ENCODE peak calls at places on chromosome 6, in eight cellular contexts. T is CD8-positive, alpha-beta T cell; V is osteoblast; C is RWPE1; Z is left lung; O is esophagus squamous epithelium; B is kidney; P is tibial artery. N is an unnamed sample.
A peak's percentile ranks its signal among the peaks of the same experiment; 100 is the strongest.

GRCh38 chr6:97059473-97059872 is 134.9 kb downstream of the KLHL32 start:
- DNase-seq in T (no peak), V (peak; percentile 85), C (peak; percentile 34), Z (no peak), O (no peak), B (no peak), P (no peak), N (no peak)

GRCh38 chr6:75230484-75231325 is 12.9 kb downstream of the COX7A2 start:
- DNase-seq in T (no peak), V (peak; percentile 84), C (peak; percentile 66), Z (no peak), O (no peak), B (no peak), P (peak; percentile 34), N (no peak)

GRCh38 chr6:22035690-22036089 is 261.1 kb downstream of the PRL start:
- DNase-seq in T (no peak), V (no peak), C (no peak), Z (no peak), O (no peak), B (no peak), P (no peak), N (no peak)

GRCh38 chr6:38364775-38365174 is 275.0 kb downstream of the BTBD9 start:
- DNase-seq in T (no peak), V (no peak), C (no peak), Z (no peak), O (no peak), B (no peak), P (no peak), N (no peak)

GRCh38 chr6:137176729-137177128 is 3.3 kb upstream of the IL22RA2 start:
- DNase-seq in T (no peak), V (no peak), C (no peak), Z (no peak), O (no peak), B (no peak), P (no peak), N (no peak)

GRCh38 chr6:49551126-49551865 is 828 bp downstream of the C6orf141 start:
- DNase-seq in T (no peak), V (no peak), C (no peak), Z (peak; percentile 79), O (no peak), B (peak; percentile 72), P (no peak), N (no peak)

GRCh38 chr6:106858653-106859092 is 115.9 kb downstream of the CD24 start:
- DNase-seq in T (no peak), V (no peak), C (peak; percentile 35), Z (no peak), O (no peak), B (no peak), P (no peak), N (no peak)

GRCh38 chr6:89299451-89299850 is 15.6 kb downstream of the GABRR2 start:
- DNase-seq in T (no peak), V (no peak), C (no peak), Z (no peak), O (no peak), B (no peak), P (no peak), N (no peak)

GRCh38 chr6:57302477-57302876 is 15.0 kb upstream of the PRIM2 start:
- DNase-seq in T (no peak), V (no peak), C (no peak), Z (no peak), O (no peak), B (no peak), P (no peak), N (no peak)

DNA sequence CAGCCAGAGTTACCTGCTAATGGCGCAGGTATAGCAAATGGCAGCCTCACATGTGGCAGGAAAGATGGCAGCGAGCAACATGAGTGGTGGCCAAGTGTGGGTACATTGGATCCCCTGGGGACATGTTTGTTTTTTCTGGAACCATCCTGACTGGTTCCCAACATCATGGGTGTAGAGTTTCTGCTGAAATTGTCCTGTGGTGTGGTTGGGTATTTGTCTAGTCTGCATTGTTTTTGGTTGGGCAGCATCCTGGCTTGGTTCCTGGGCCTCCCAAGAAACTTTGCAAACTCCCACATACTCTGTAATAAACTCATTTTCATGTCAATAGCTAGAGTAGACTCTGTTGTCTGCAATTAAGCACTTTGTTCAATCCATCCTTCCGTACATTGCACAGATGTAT is 282.6 kb downstream of the CDC5L start:
- DNase-seq in T (no peak), V (no peak), C (no peak), Z (no peak), O (no peak), B (no peak), P (no peak), N (no peak)
- H3K27ac ChIP-seq in T (no peak overlapping the region), V (no peak overlapping the region), C (no peak overlapping the region), Z (no peak overlapping the region), O (no peak overlapping the region), B (no peak overlapping the region), P (no peak overlapping the region), N (no peak overlapping the region)

GRCh38 chr6:41734666-41735426 is 562 bp downstream of the TFEB start:
- DNase-seq in T (peak; percentile 68), V (peak; percentile 99), C (peak; percentile 87), Z (peak; percentile 96), O (peak; percentile 67), B (peak; percentile 95), P (peak; percentile 81), N (peak; percentile 47)
- TF ChIP-seq CTCF in T (no peak), V (no peak), C (no peak), Z (no peak), O (no peak), B (no peak), P (no peak), N (no peak)

GRCh38 chr6:111536888-111537287 is 53.9 kb upstream of the REV3L start:
- DNase-seq in T (no peak), V (no peak), C (no peak), Z (no peak), O (no peak), B (no peak), P (peak; percentile 42), N (no peak)
- H3K27ac ChIP-seq in T (no peak overlapping the region), V (no peak overlapping the region), C (no peak overlapping the region), Z (peak overlapping the region; percentile 35), O (peak overlapping the region; percentile 8), B (no peak overlapping the region), P (no peak overlapping the region), N (no peak overlapping the region)

DNA sequence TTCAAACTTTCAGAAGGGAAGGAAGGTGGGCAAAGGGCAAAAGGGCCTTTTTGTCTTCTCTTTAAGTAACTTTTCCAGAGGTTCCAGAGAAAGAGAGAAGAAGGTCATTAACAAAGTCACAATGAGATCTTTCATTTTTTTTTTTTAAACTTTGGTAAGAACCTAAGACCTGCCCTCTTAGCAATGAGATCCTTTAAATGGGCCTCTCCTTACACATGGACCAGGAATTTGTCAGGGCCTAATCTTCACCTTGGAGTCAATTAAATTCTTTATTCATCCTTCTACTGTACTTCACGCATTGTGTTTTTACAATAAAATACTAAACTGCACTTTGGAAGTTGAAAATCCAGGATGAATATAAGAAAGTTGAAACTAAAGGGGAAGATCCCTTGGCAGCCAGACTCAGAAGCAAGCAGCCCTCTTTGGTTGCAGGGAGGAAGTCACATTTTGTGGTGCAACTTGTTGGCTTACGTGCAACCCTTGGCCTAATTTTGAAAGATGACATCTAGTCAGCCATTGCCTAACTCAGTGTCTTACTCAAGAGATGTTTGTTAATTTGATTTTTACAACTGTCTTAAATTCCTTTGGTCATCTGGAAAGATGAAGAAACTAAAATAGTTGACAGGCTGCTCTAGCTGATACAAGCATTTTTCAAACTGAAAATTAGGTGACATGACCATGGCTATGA is 11.9 kb upstream of the TMEM170B start:
- DNase-seq in T (no peak), V (no peak), C (no peak), Z (no peak), O (no peak), B (no peak), P (peak; percentile 72), N (no peak)
- TF ChIP-seq CTCF in T (no peak), V (no peak), C (no peak), Z (no peak), O (no peak), B (no peak), P (no peak), N (no peak)

GRCh38 chr6:163173741-163174140 is 240.8 kb upstream of the QKI start:
- DNase-seq in T (no peak), V (no peak), C (no peak), Z (no peak), O (no peak), B (no peak), P (no peak), N (no peak)

GRCh38 chr6:163179061-163179460 is 235.5 kb upstream of the QKI start:
- DNase-seq in T (no peak), V (no peak), C (no peak), Z (no peak), O (no peak), B (no peak), P (no peak), N (no peak)

GRCh38 chr6:163176097-163176496 is 238.4 kb upstream of the QKI start:
- DNase-seq in T (no peak), V (no peak), C (no peak), Z (no peak), O (no peak), B (no peak), P (no peak), N (no peak)

GRCh38 chr6:163177892-163178420 is 236.6 kb upstream of the QKI start:
- DNase-seq in T (no peak), V (no peak), C (no peak), Z (no peak), O (no peak), B (no peak), P (no peak), N (no peak)

GRCh38 chr6:163175301-163175700 is 239.2 kb upstream of the QKI start:
- DNase-seq in T (no peak), V (no peak), C (no peak), Z (no peak), O (no peak), B (no peak), P (no peak), N (no peak)
- H3K27ac ChIP-seq in T (no peak overlapping the region), V (no peak overlapping the region), C (no peak overlapping the region), Z (no peak overlapping the region), O (no peak overlapping the region), B (no peak overlapping the region), P (no peak overlapping the region), N (no peak overlapping the region)

DNA sequence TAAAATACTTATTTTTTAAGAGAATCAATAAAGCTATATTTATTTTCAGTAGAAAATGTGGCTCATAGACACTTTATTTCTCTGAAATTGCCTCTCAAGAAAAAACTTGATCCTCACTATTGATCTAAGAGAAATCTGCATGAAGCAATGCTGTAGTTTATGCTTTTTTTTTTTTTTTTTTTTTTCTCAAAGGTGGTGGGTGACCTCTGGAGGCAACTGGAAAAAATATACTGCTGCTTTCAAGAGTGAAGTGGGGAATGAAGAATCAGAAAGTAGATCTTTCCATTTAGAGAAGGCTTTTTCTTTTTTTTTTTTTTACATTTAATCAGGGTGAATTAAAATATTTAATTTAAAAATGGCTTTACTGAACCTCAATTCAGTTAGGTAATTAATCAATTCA is 169.3 kb downstream of the SLC16A10 start:
- DNase-seq in T (no peak), V (peak; percentile 8), C (no peak), Z (no peak), O (no peak), B (no peak), P (no peak), N (no peak)
- TF ChIP-seq CTCF in T (no peak), V (peak; percentile 50), C (peak; percentile 30), Z (no peak), O (no peak), B (no peak), P (no peak), N (no peak)